ENCODE peak calls at places on chromosomes 6 and 20, in ten cellular contexts. One of them, this sample, is unnamed.

GRCh38 chr6:39102024-39102820 is 12.8 kb downstream of the SAYSD1 start:
- DNase-seq in WTC11: peak
- DNase-seq in hepatocyte: peak
- DNase-seq in activated CD4-positive, alpha-beta T cell treated with anti-CD3 and anti-CD28 coated beads, Interleukin-2, amount 10 ng/mL, durations not matched to agents 7 days and 5 days: peak
- DNase-seq in astrocyte of the spinal cord: peak
- DNase-seq in IMR-90: peak
- DNase-seq in GOT3: no peak
- DNase-seq in activated naive CD8-positive, alpha-beta T cell treated with anti-CD3 and anti-CD28 coated beads, Interleukin-2, amount 50 U/mL, for 24 hours: peak
- DNase-seq in NCI-H1930: no peak
- DNase-seq in naive thymus-derived CD4-positive, alpha-beta T cell: no peak
- DNase-seq in this sample: no peak

GRCh38 chr20:35207950-35208611 is 18.4 kb upstream of the MMP24 start:
- DNase-seq in WTC11: peak
- DNase-seq in hepatocyte: peak
- DNase-seq in activated CD4-positive, alpha-beta T cell treated with anti-CD3 and anti-CD28 coated beads, Interleukin-2, amount 10 ng/mL, durations not matched to agents 7 days and 5 days: peak
- DNase-seq in astrocyte of the spinal cord: peak
- DNase-seq in IMR-90: peak
- DNase-seq in GOT3: no peak
- DNase-seq in activated naive CD8-positive, alpha-beta T cell treated with anti-CD3 and anti-CD28 coated beads, Interleukin-2, amount 50 U/mL, for 24 hours: peak
- DNase-seq in NCI-H1930: peak
- DNase-seq in naive thymus-derived CD4-positive, alpha-beta T cell: peak
- DNase-seq in this sample: no peak

GRCh38 chr6:152233547-152234320 is 403.4 kb downstream of the SYNE1 start:
- DNase-seq in WTC11: no peak
- DNase-seq in hepatocyte: no peak
- DNase-seq in activated CD4-positive, alpha-beta T cell treated with anti-CD3 and anti-CD28 coated beads, Interleukin-2, amount 10 ng/mL, durations not matched to agents 7 days and 5 days: peak
- DNase-seq in astrocyte of the spinal cord: no peak
- DNase-seq in IMR-90: no peak
- DNase-seq in GOT3: no peak
- DNase-seq in activated naive CD8-positive, alpha-beta T cell treated with anti-CD3 and anti-CD28 coated beads, Interleukin-2, amount 50 U/mL, for 24 hours: no peak
- DNase-seq in NCI-H1930: no peak
- DNase-seq in naive thymus-derived CD4-positive, alpha-beta T cell: peak
- DNase-seq in this sample: no peak

GRCh38 chr6:166572370-166573261 is 13.9 kb downstream of the RAMACL start:
- DNase-seq in WTC11: peak
- DNase-seq in hepatocyte: peak
- DNase-seq in activated CD4-positive, alpha-beta T cell treated with anti-CD3 and anti-CD28 coated beads, Interleukin-2, amount 10 ng/mL, durations not matched to agents 7 days and 5 days: no peak
- DNase-seq in astrocyte of the spinal cord: peak
- DNase-seq in IMR-90: peak
- DNase-seq in GOT3: no peak
- DNase-seq in activated naive CD8-positive, alpha-beta T cell treated with anti-CD3 and anti-CD28 coated beads, Interleukin-2, amount 50 U/mL, for 24 hours: no peak
- DNase-seq in NCI-H1930: no peak
- DNase-seq in naive thymus-derived CD4-positive, alpha-beta T cell: no peak
- DNase-seq in this sample: no peak

GRCh38 chr6:37033255-37033654 is 27.8 kb downstream of the FGD2 start:
- DNase-seq in WTC11: no peak
- DNase-seq in hepatocyte: no peak
- DNase-seq in activated CD4-positive, alpha-beta T cell treated with anti-CD3 and anti-CD28 coated beads, Interleukin-2, amount 10 ng/mL, durations not matched to agents 7 days and 5 days: no peak
- DNase-seq in astrocyte of the spinal cord: no peak
- DNase-seq in IMR-90: peak
- DNase-seq in GOT3: no peak
- DNase-seq in activated naive CD8-positive, alpha-beta T cell treated with anti-CD3 and anti-CD28 coated beads, Interleukin-2, amount 50 U/mL, for 24 hours: peak
- DNase-seq in NCI-H1930: no peak
- DNase-seq in naive thymus-derived CD4-positive, alpha-beta T cell: no peak
- DNase-seq in this sample: no peak

GRCh38 chr6:57038906-57039305 is 7.6 kb upstream of the KIAA1586 start:
- DNase-seq in WTC11: no peak
- DNase-seq in hepatocyte: no peak
- DNase-seq in activated CD4-positive, alpha-beta T cell treated with anti-CD3 and anti-CD28 coated beads, Interleukin-2, amount 10 ng/mL, durations not matched to agents 7 days and 5 days: no peak
- DNase-seq in astrocyte of the spinal cord: no peak
- DNase-seq in IMR-90: no peak
- DNase-seq in GOT3: no peak
- DNase-seq in activated naive CD8-positive, alpha-beta T cell treated with anti-CD3 and anti-CD28 coated beads, Interleukin-2, amount 50 U/mL, for 24 hours: no peak
- DNase-seq in NCI-H1930: no peak
- DNase-seq in naive thymus-derived CD4-positive, alpha-beta T cell: no peak
- DNase-seq in this sample: no peak

GRCh38 chr20:12963456-12963855 is 45.3 kb upstream of the SPTLC3 start:
- DNase-seq in WTC11: no peak
- DNase-seq in hepatocyte: no peak
- DNase-seq in activated CD4-positive, alpha-beta T cell treated with anti-CD3 and anti-CD28 coated beads, Interleukin-2, amount 10 ng/mL, durations not matched to agents 7 days and 5 days: no peak
- DNase-seq in astrocyte of the spinal cord: no peak
- DNase-seq in IMR-90: no peak
- DNase-seq in GOT3: no peak
- DNase-seq in activated naive CD8-positive, alpha-beta T cell treated with anti-CD3 and anti-CD28 coated beads, Interleukin-2, amount 50 U/mL, for 24 hours: no peak
- DNase-seq in NCI-H1930: no peak
- DNase-seq in naive thymus-derived CD4-positive, alpha-beta T cell: no peak
- DNase-seq in this sample: no peak

GRCh38 chr6:3825851-3826581 is 23.2 kb upstream of the FAM50B start:
- DNase-seq in WTC11: no peak
- DNase-seq in hepatocyte: peak
- DNase-seq in activated CD4-positive, alpha-beta T cell treated with anti-CD3 and anti-CD28 coated beads, Interleukin-2, amount 10 ng/mL, durations not matched to agents 7 days and 5 days: no peak
- DNase-seq in astrocyte of the spinal cord: peak
- DNase-seq in IMR-90: peak
- DNase-seq in GOT3: peak
- DNase-seq in activated naive CD8-positive, alpha-beta T cell treated with anti-CD3 and anti-CD28 coated beads, Interleukin-2, amount 50 U/mL, for 24 hours: no peak
- DNase-seq in NCI-H1930: no peak
- DNase-seq in naive thymus-derived CD4-positive, alpha-beta T cell: no peak
- DNase-seq in this sample: no peak

GRCh38 chr6:46637145-46637544 is 15.5 kb downstream of the CYP39A1 start:
- DNase-seq in WTC11: no peak
- DNase-seq in hepatocyte: peak
- DNase-seq in activated CD4-positive, alpha-beta T cell treated with anti-CD3 and anti-CD28 coated beads, Interleukin-2, amount 10 ng/mL, durations not matched to agents 7 days and 5 days: no peak
- DNase-seq in astrocyte of the spinal cord: peak
- DNase-seq in IMR-90: peak
- DNase-seq in GOT3: no peak
- DNase-seq in activated naive CD8-positive, alpha-beta T cell treated with anti-CD3 and anti-CD28 coated beads, Interleukin-2, amount 50 U/mL, for 24 hours: no peak
- DNase-seq in NCI-H1930: no peak
- DNase-seq in naive thymus-derived CD4-positive, alpha-beta T cell: no peak
- DNase-seq in this sample: no peak

GRCh38 chr6:41181566-41181965 is 18.6 kb upstream of the TREM2 start:
- DNase-seq in WTC11: no peak
- DNase-seq in hepatocyte: no peak
- DNase-seq in activated CD4-positive, alpha-beta T cell treated with anti-CD3 and anti-CD28 coated beads, Interleukin-2, amount 10 ng/mL, durations not matched to agents 7 days and 5 days: no peak
- DNase-seq in astrocyte of the spinal cord: no peak
- DNase-seq in IMR-90: no peak
- DNase-seq in GOT3: no peak
- DNase-seq in activated naive CD8-positive, alpha-beta T cell treated with anti-CD3 and anti-CD28 coated beads, Interleukin-2, amount 50 U/mL, for 24 hours: no peak
- DNase-seq in NCI-H1930: no peak
- DNase-seq in naive thymus-derived CD4-positive, alpha-beta T cell: no peak
- DNase-seq in this sample: no peak

GRCh38 chr6:169328112-169328801 is 74.6 kb upstream of the THBS2 start:
- DNase-seq in WTC11: no peak
- DNase-seq in hepatocyte: peak
- DNase-seq in activated CD4-positive, alpha-beta T cell treated with anti-CD3 and anti-CD28 coated beads, Interleukin-2, amount 10 ng/mL, durations not matched to agents 7 days and 5 days: no peak
- DNase-seq in astrocyte of the spinal cord: peak
- DNase-seq in IMR-90: peak
- DNase-seq in GOT3: no peak
- DNase-seq in activated naive CD8-positive, alpha-beta T cell treated with anti-CD3 and anti-CD28 coated beads, Interleukin-2, amount 50 U/mL, for 24 hours: no peak
- DNase-seq in NCI-H1930: no peak
- DNase-seq in naive thymus-derived CD4-positive, alpha-beta T cell: no peak
- DNase-seq in this sample: no peak

GRCh38 chr6:27795697-27796494 is 116.3 kb downstream of the OR2B2 start:
- DNase-seq in WTC11: no peak
- DNase-seq in hepatocyte: peak
- DNase-seq in activated CD4-positive, alpha-beta T cell treated with anti-CD3 and anti-CD28 coated beads, Interleukin-2, amount 10 ng/mL, durations not matched to agents 7 days and 5 days: peak
- DNase-seq in astrocyte of the spinal cord: peak
- DNase-seq in IMR-90: peak
- DNase-seq in GOT3: peak
- DNase-seq in activated naive CD8-positive, alpha-beta T cell treated with anti-CD3 and anti-CD28 coated beads, Interleukin-2, amount 50 U/mL, for 24 hours: peak
- DNase-seq in NCI-H1930: peak
- DNase-seq in naive thymus-derived CD4-positive, alpha-beta T cell: peak
- DNase-seq in this sample: no peak

GRCh38 chr6:34610819-34611477 is 54.8 kb upstream of the SPDEF start:
- DNase-seq in WTC11: no peak
- DNase-seq in hepatocyte: peak
- DNase-seq in activated CD4-positive, alpha-beta T cell treated with anti-CD3 and anti-CD28 coated beads, Interleukin-2, amount 10 ng/mL, durations not matched to agents 7 days and 5 days: no peak
- DNase-seq in astrocyte of the spinal cord: peak
- DNase-seq in IMR-90: peak
- DNase-seq in GOT3: no peak
- DNase-seq in activated naive CD8-positive, alpha-beta T cell treated with anti-CD3 and anti-CD28 coated beads, Interleukin-2, amount 50 U/mL, for 24 hours: no peak
- DNase-seq in NCI-H1930: no peak
- DNase-seq in naive thymus-derived CD4-positive, alpha-beta T cell: no peak
- DNase-seq in this sample: no peak

GRCh38 chr20:47574616-47575401 is 73.1 kb downstream of the NCOA3 start:
- DNase-seq in WTC11: no peak
- DNase-seq in hepatocyte: no peak
- DNase-seq in activated CD4-positive, alpha-beta T cell treated with anti-CD3 and anti-CD28 coated beads, Interleukin-2, amount 10 ng/mL, durations not matched to agents 7 days and 5 days: no peak
- DNase-seq in astrocyte of the spinal cord: peak
- DNase-seq in IMR-90: peak
- DNase-seq in GOT3: no peak
- DNase-seq in activated naive CD8-positive, alpha-beta T cell treated with anti-CD3 and anti-CD28 coated beads, Interleukin-2, amount 50 U/mL, for 24 hours: no peak
- DNase-seq in NCI-H1930: no peak
- DNase-seq in naive thymus-derived CD4-positive, alpha-beta T cell: no peak
- DNase-seq in this sample: no peak

GRCh38 chr6:33771342-33772113 is 17.4 kb downstream of the LEMD2 start:
- DNase-seq in WTC11: peak
- DNase-seq in hepatocyte: peak
- DNase-seq in activated CD4-positive, alpha-beta T cell treated with anti-CD3 and anti-CD28 coated beads, Interleukin-2, amount 10 ng/mL, durations not matched to agents 7 days and 5 days: peak
- DNase-seq in astrocyte of the spinal cord: peak
- DNase-seq in IMR-90: peak
- DNase-seq in GOT3: peak
- DNase-seq in activated naive CD8-positive, alpha-beta T cell treated with anti-CD3 and anti-CD28 coated beads, Interleukin-2, amount 50 U/mL, for 24 hours: peak
- DNase-seq in NCI-H1930: no peak
- DNase-seq in naive thymus-derived CD4-positive, alpha-beta T cell: peak
- DNase-seq in this sample: peak

GRCh38 chr6:42337985-42338572 is 113.6 kb downstream of the TRERF1 start:
- DNase-seq in WTC11: no peak
- DNase-seq in hepatocyte: no peak
- DNase-seq in activated CD4-positive, alpha-beta T cell treated with anti-CD3 and anti-CD28 coated beads, Interleukin-2, amount 10 ng/mL, durations not matched to agents 7 days and 5 days: no peak
- DNase-seq in astrocyte of the spinal cord: no peak
- DNase-seq in IMR-90: no peak
- DNase-seq in GOT3: no peak
- DNase-seq in activated naive CD8-positive, alpha-beta T cell treated with anti-CD3 and anti-CD28 coated beads, Interleukin-2, amount 50 U/mL, for 24 hours: no peak
- DNase-seq in NCI-H1930: no peak
- DNase-seq in naive thymus-derived CD4-positive, alpha-beta T cell: no peak
- DNase-seq in this sample: no peak

GRCh38 chr6:151916680-151917164 is 109.2 kb downstream of the ESR1 start:
- DNase-seq in WTC11: no peak
- DNase-seq in hepatocyte: no peak
- DNase-seq in activated CD4-positive, alpha-beta T cell treated with anti-CD3 and anti-CD28 coated beads, Interleukin-2, amount 10 ng/mL, durations not matched to agents 7 days and 5 days: no peak
- DNase-seq in astrocyte of the spinal cord: peak
- DNase-seq in IMR-90: no peak
- DNase-seq in GOT3: no peak
- DNase-seq in activated naive CD8-positive, alpha-beta T cell treated with anti-CD3 and anti-CD28 coated beads, Interleukin-2, amount 50 U/mL, for 24 hours: no peak
- DNase-seq in NCI-H1930: no peak
- DNase-seq in naive thymus-derived CD4-positive, alpha-beta T cell: no peak
- DNase-seq in this sample: no peak

GRCh38 chr6:17043148-17043522 is 58.7 kb upstream of the STMND1 start:
- DNase-seq in WTC11: no peak
- DNase-seq in hepatocyte: no peak
- DNase-seq in activated CD4-positive, alpha-beta T cell treated with anti-CD3 and anti-CD28 coated beads, Interleukin-2, amount 10 ng/mL, durations not matched to agents 7 days and 5 days: no peak
- DNase-seq in astrocyte of the spinal cord: no peak
- DNase-seq in IMR-90: no peak
- DNase-seq in GOT3: no peak
- DNase-seq in activated naive CD8-positive, alpha-beta T cell treated with anti-CD3 and anti-CD28 coated beads, Interleukin-2, amount 50 U/mL, for 24 hours: no peak
- DNase-seq in NCI-H1930: no peak
- DNase-seq in naive thymus-derived CD4-positive, alpha-beta T cell: no peak
- DNase-seq in this sample: no peak

GRCh38 chr6:169370054-169370453 is 116.4 kb upstream of the THBS2 start:
- DNase-seq in WTC11: no peak
- DNase-seq in hepatocyte: no peak
- DNase-seq in activated CD4-positive, alpha-beta T cell treated with anti-CD3 and anti-CD28 coated beads, Interleukin-2, amount 10 ng/mL, durations not matched to agents 7 days and 5 days: no peak
- DNase-seq in astrocyte of the spinal cord: peak
- DNase-seq in IMR-90: peak
- DNase-seq in GOT3: peak
- DNase-seq in activated naive CD8-positive, alpha-beta T cell treated with anti-CD3 and anti-CD28 coated beads, Interleukin-2, amount 50 U/mL, for 24 hours: no peak
- DNase-seq in NCI-H1930: no peak
- DNase-seq in naive thymus-derived CD4-positive, alpha-beta T cell: no peak
- DNase-seq in this sample: no peak

GRCh38 chr6:40352006-40352405 is 235.2 kb downstream of the LRFN2 start:
- DNase-seq in WTC11: no peak
- DNase-seq in hepatocyte: no peak
- DNase-seq in activated CD4-positive, alpha-beta T cell treated with anti-CD3 and anti-CD28 coated beads, Interleukin-2, amount 10 ng/mL, durations not matched to agents 7 days and 5 days: no peak
- DNase-seq in astrocyte of the spinal cord: no peak
- DNase-seq in IMR-90: no peak
- DNase-seq in GOT3: no peak
- DNase-seq in activated naive CD8-positive, alpha-beta T cell treated with anti-CD3 and anti-CD28 coated beads, Interleukin-2, amount 50 U/mL, for 24 hours: no peak
- DNase-seq in NCI-H1930: no peak
- DNase-seq in naive thymus-derived CD4-positive, alpha-beta T cell: no peak
- DNase-seq in this sample: no peak